ENCODE peak calls at places on chromosomes 11 and 22, in six cellular contexts. D is cardiac fibroblast, X is NCI-H2029 treated with DMSO at 0.1 percent for 48 hours, V is astrocyte, O is kidney epithelial cell, K is NCI-H2081. L is an unnamed sample.

GRCh38 chr11:10387209-10388083 is 67.6 kb upstream of the AMPD3 start:
- DNase-seq in X (no peak), K (no peak), D (peak), V (peak), O (no peak), L (no peak)

GRCh38 chr11:926341-926916 is 759 bp downstream of the AP2A2 start:
- DNase-seq in D (peak), V (peak), X (no peak), O (no peak), K (peak), L (no peak)

GRCh38 chr11:111944651-111945051 is 7.5 kb downstream of the DIXDC1 start:
- DNase-seq in V (peak), X (no peak), K (no peak), O (peak), D (peak), L (peak)

GRCh38 chr11:34208266-34209135 is 103.1 kb downstream of the NAT10 start:
- DNase-seq in V (peak), D (peak), X (no peak), O (no peak), K (no peak), L (peak)

GRCh38 chr11:92149996-92150395 is 74.6 kb upstream of the FAT3 start:
- DNase-seq in O (no peak), V (no peak), D (no peak), X (no peak), K (no peak), L (no peak)

GRCh38 chr22:32355760-32356159 is 1.9 kb upstream of the RFPL3 start:
- DNase-seq in O (no peak), X (peak), D (no peak), V (no peak), K (no peak), L (no peak)

GRCh38 chr11:18731949-18732821 is 6.2 kb upstream of the IGSF22 start:
- DNase-seq in D (peak), V (peak), X (peak), K (peak), O (no peak), L (no peak)

GRCh38 chr11:79594839-79595238 is 154.0 kb upstream of the TENM4 start:
- DNase-seq in X (no peak), D (no peak), K (no peak), V (no peak), O (no peak), L (no peak)

GRCh38 chr22:31496735-31497146 is 405 bp downstream of the SFI1 start:
- DNase-seq in D (peak), V (no peak), O (no peak), X (no peak), K (no peak), L (no peak)

GRCh38 chr11:2474059-2474901 is 29.5 kb downstream of the KCNQ1 start:
- DNase-seq in V (no peak), X (peak), K (no peak), D (no peak), O (no peak), L (no peak)

GRCh38 chr22:37070334-37070733 is 18.8 kb downstream of the KCTD17 start:
- DNase-seq in K (no peak), D (no peak), V (no peak), X (no peak), O (no peak), L (no peak)

GRCh38 chr11:65578134-65578533 is 2.3 kb downstream of the EHBP1L1 start:
- DNase-seq in D (no peak), X (no peak), K (no peak), V (no peak), O (no peak), L (no peak)

GRCh38 chr11:110373061-110373702 is 56.6 kb upstream of the FDX1 start:
- DNase-seq in X (no peak), V (peak), K (no peak), O (no peak), D (peak), L (no peak)

GRCh38 chr11:102986815-102987214 is 31.3 kb upstream of the MMP13 start:
- DNase-seq in V (peak), X (no peak), K (no peak), D (peak), O (peak), L (no peak)

GRCh38 chr11:2689551-2690260 is 10.1 kb downstream of the KCNQ1OT1 start:
- DNase-seq in D (no peak), V (no peak), K (no peak), X (no peak), O (no peak), L (no peak)

GRCh38 chr11:33266418-33267215 is 9.4 kb downstream of the HIPK3 start:
- DNase-seq in V (peak), K (no peak), O (no peak), X (no peak), D (peak), L (no peak)

GRCh38 chr11:57751676-57752253 is at the start of gene BTBD18:
- DNase-seq in O (no peak), X (peak), D (peak), V (no peak), K (peak), L (no peak)

GRCh38 chr22:33806191-33806590 is 114.1 kb downstream of the LARGE1 start:
- DNase-seq in X (no peak), D (no peak), O (no peak), V (no peak), K (no peak), L (no peak)

GRCh38 chr22:19709063-19709769 is 5.1 kb upstream of the SEPTIN5 start:
- DNase-seq in X (no peak), O (no peak), D (peak), K (no peak), V (no peak), L (no peak)

GRCh38 chr11:117096973-117097566 is 1.2 kb downstream of the SIK3 start:
- DNase-seq in V (no peak), X (no peak), D (no peak), K (no peak), O (no peak), L (no peak)

GRCh38 chr11:119797137-119797611 is 68.2 kb upstream of the NECTIN1 start:
- DNase-seq in O (no peak), K (no peak), V (no peak), X (no peak), D (no peak), L (no peak)

L was measured in epithelial cell of prostate.